ENCODE peak calls at places on chromosome 6, in ten cellular contexts. One of them, this sample, is unnamed.

GRCh38 chr6:107670792-107671199 is 153.3 kb downstream of the SCML4 start:
- DNase-seq in GM13976: peak; percentile 51
- DNase-seq in OCI-LY7: peak; percentile 72
- DNase-seq in fibroblast of pulmonary artery: peak; percentile 75
- DNase-seq in pancreas: peak; percentile 25
- DNase-seq in choroid plexus epithelial cell: peak; percentile 60
- DNase-seq in K562: no peak
- DNase-seq in spleen: peak; percentile 82
- DNase-seq in nephron progenitor cell: peak; percentile 57
- DNase-seq in dorsolateral prefrontal cortex: peak; percentile 54
- DNase-seq in this sample: no peak

GRCh38 chr6:52390361-52390727 is 28.4 kb downstream of the PAQR8 start:
- DNase-seq in nephron progenitor cell: no peak
- DNase-seq in pancreas: no peak
- DNase-seq in K562: peak; percentile 51
- DNase-seq in fibroblast of pulmonary artery: peak; percentile 62
- DNase-seq in OCI-LY7: peak; percentile 55
- DNase-seq in spleen: no peak
- DNase-seq in GM13976: peak; percentile 53
- DNase-seq in dorsolateral prefrontal cortex: no peak
- DNase-seq in choroid plexus epithelial cell: peak; percentile 74
- DNase-seq in this sample: no peak

GRCh38 chr6:83917001-83917400 is 57.5 kb downstream of the CYB5R4 start:
- DNase-seq in nephron progenitor cell: no peak
- DNase-seq in K562: no peak
- DNase-seq in fibroblast of pulmonary artery: no peak
- DNase-seq in spleen: no peak
- DNase-seq in pancreas: no peak
- DNase-seq in choroid plexus epithelial cell: no peak
- DNase-seq in GM13976: no peak
- DNase-seq in dorsolateral prefrontal cortex: no peak
- DNase-seq in OCI-LY7: no peak
- DNase-seq in this sample: no peak

GRCh38 chr6:160634706-160635105 is 29.4 kb downstream of the LPA start:
- DNase-seq in spleen: no peak
- DNase-seq in choroid plexus epithelial cell: peak; percentile 4
- DNase-seq in GM13976: peak; percentile 9
- DNase-seq in nephron progenitor cell: no peak
- DNase-seq in pancreas: no peak
- DNase-seq in fibroblast of pulmonary artery: no peak
- DNase-seq in OCI-LY7: no peak
- DNase-seq in dorsolateral prefrontal cortex: no peak
- DNase-seq in K562: peak; percentile 2
- DNase-seq in this sample: no peak

GRCh38 chr6:26300828-26301227 is 64.2 kb upstream of the BTN3A2 start:
- DNase-seq in dorsolateral prefrontal cortex: no peak
- DNase-seq in fibroblast of pulmonary artery: no peak
- DNase-seq in pancreas: no peak
- DNase-seq in OCI-LY7: no peak
- DNase-seq in K562: no peak
- DNase-seq in nephron progenitor cell: no peak
- DNase-seq in choroid plexus epithelial cell: no peak
- DNase-seq in GM13976: no peak
- DNase-seq in spleen: no peak
- DNase-seq in this sample: no peak

GRCh38 chr6:44222987-44223470 is 366 bp upstream of the SLC29A1 start:
- DNase-seq in pancreas: no peak
- DNase-seq in dorsolateral prefrontal cortex: no peak
- DNase-seq in fibroblast of pulmonary artery: no peak
- DNase-seq in spleen: no peak
- DNase-seq in OCI-LY7: no peak
- DNase-seq in choroid plexus epithelial cell: no peak
- DNase-seq in K562: no peak
- DNase-seq in nephron progenitor cell: no peak
- DNase-seq in GM13976: no peak
- DNase-seq in this sample: no peak

GRCh38 chr6:29516108-29516507 is 28.4 kb upstream of the MAS1L start:
- DNase-seq in pancreas: no peak
- DNase-seq in GM13976: no peak
- DNase-seq in dorsolateral prefrontal cortex: no peak
- DNase-seq in spleen: no peak
- DNase-seq in choroid plexus epithelial cell: peak; percentile 44
- DNase-seq in fibroblast of pulmonary artery: peak; percentile 7
- DNase-seq in OCI-LY7: no peak
- DNase-seq in K562: no peak
- DNase-seq in nephron progenitor cell: no peak
- DNase-seq in this sample: no peak

GRCh38 chr6:43120938-43121913 is 45.1 kb downstream of the PTK7 start:
- DNase-seq in dorsolateral prefrontal cortex: no peak
- DNase-seq in K562: no peak
- DNase-seq in choroid plexus epithelial cell: peak; percentile 97
- DNase-seq in pancreas: no peak
- DNase-seq in spleen: peak; percentile 17
- DNase-seq in nephron progenitor cell: no peak
- DNase-seq in fibroblast of pulmonary artery: peak; percentile 98
- DNase-seq in OCI-LY7: no peak
- DNase-seq in GM13976: no peak
- DNase-seq in this sample: peak; percentile 96

GRCh38 chr6:8819446-8819845 is 384.1 kb upstream of the SLC35B3 start:
- DNase-seq in pancreas: no peak
- DNase-seq in choroid plexus epithelial cell: no peak
- DNase-seq in fibroblast of pulmonary artery: no peak
- DNase-seq in spleen: no peak
- DNase-seq in dorsolateral prefrontal cortex: no peak
- DNase-seq in nephron progenitor cell: no peak
- DNase-seq in K562: no peak
- DNase-seq in OCI-LY7: no peak
- DNase-seq in GM13976: no peak
- DNase-seq in this sample: no peak

GRCh38 chr6:163585932-163586437 is 171.5 kb downstream of the QKI start:
- DNase-seq in pancreas: peak; percentile 11
- DNase-seq in OCI-LY7: no peak
- DNase-seq in nephron progenitor cell: no peak
- DNase-seq in K562: peak; percentile 57
- DNase-seq in GM13976: no peak
- DNase-seq in choroid plexus epithelial cell: peak; percentile 95
- DNase-seq in dorsolateral prefrontal cortex: no peak
- DNase-seq in spleen: no peak
- DNase-seq in fibroblast of pulmonary artery: peak; percentile 96
- DNase-seq in this sample: peak; percentile 39

GRCh38 chr6:170008386-170008785 is 257.0 kb downstream of the ERMARD start:
- DNase-seq in pancreas: no peak
- DNase-seq in dorsolateral prefrontal cortex: no peak
- DNase-seq in GM13976: no peak
- DNase-seq in nephron progenitor cell: no peak
- DNase-seq in spleen: no peak
- DNase-seq in OCI-LY7: no peak
- DNase-seq in choroid plexus epithelial cell: no peak
- DNase-seq in K562: no peak
- DNase-seq in fibroblast of pulmonary artery: no peak
- DNase-seq in this sample: no peak

GRCh38 chr6:89952696-89953095 is 58.4 kb downstream of the GJA10 start:
- DNase-seq in spleen: no peak
- DNase-seq in pancreas: no peak
- DNase-seq in K562: no peak
- DNase-seq in nephron progenitor cell: no peak
- DNase-seq in GM13976: no peak
- DNase-seq in fibroblast of pulmonary artery: peak; percentile 26
- DNase-seq in dorsolateral prefrontal cortex: no peak
- DNase-seq in OCI-LY7: no peak
- DNase-seq in choroid plexus epithelial cell: peak; percentile 76
- DNase-seq in this sample: no peak

GRCh38 chr6:121437861-121438651 is 2.6 kb downstream of the GJA1 start:
- DNase-seq in dorsolateral prefrontal cortex: no peak
- DNase-seq in spleen: no peak
- DNase-seq in choroid plexus epithelial cell: peak; percentile 63
- DNase-seq in GM13976: no peak
- DNase-seq in OCI-LY7: no peak
- DNase-seq in K562: no peak
- DNase-seq in pancreas: peak; percentile 9
- DNase-seq in fibroblast of pulmonary artery: peak; percentile 65
- DNase-seq in nephron progenitor cell: peak; percentile 20
- DNase-seq in this sample: no peak

GRCh38 chr6:37985355-37985754 is 165.8 kb downstream of the ZFAND3 start:
- DNase-seq in GM13976: no peak
- DNase-seq in fibroblast of pulmonary artery: no peak
- DNase-seq in spleen: no peak
- DNase-seq in K562: no peak
- DNase-seq in OCI-LY7: no peak
- DNase-seq in nephron progenitor cell: no peak
- DNase-seq in choroid plexus epithelial cell: no peak
- DNase-seq in pancreas: no peak
- DNase-seq in dorsolateral prefrontal cortex: no peak
- DNase-seq in this sample: no peak

GRCh38 chr6:163405412-163406309 is 8.9 kb upstream of the QKI start:
- DNase-seq in fibroblast of pulmonary artery: no peak
- DNase-seq in nephron progenitor cell: no peak
- DNase-seq in dorsolateral prefrontal cortex: peak; percentile 71
- DNase-seq in GM13976: peak; percentile 46
- DNase-seq in OCI-LY7: no peak
- DNase-seq in spleen: peak; percentile 92
- DNase-seq in K562: no peak
- DNase-seq in pancreas: peak; percentile 41
- DNase-seq in choroid plexus epithelial cell: peak; percentile 40
- DNase-seq in this sample: no peak

GRCh38 chr6:32718879-32719278 is 22.3 kb upstream of the HLA-DQA2 start:
- DNase-seq in K562: no peak
- DNase-seq in pancreas: no peak
- DNase-seq in fibroblast of pulmonary artery: no peak
- DNase-seq in OCI-LY7: no peak
- DNase-seq in dorsolateral prefrontal cortex: no peak
- DNase-seq in nephron progenitor cell: no peak
- DNase-seq in spleen: no peak
- DNase-seq in choroid plexus epithelial cell: no peak
- DNase-seq in GM13976: no peak
- DNase-seq in this sample: no peak

GRCh38 chr6:32716396-32716795 is 24.8 kb upstream of the HLA-DQA2 start:
- DNase-seq in K562: no peak
- DNase-seq in nephron progenitor cell: no peak
- DNase-seq in choroid plexus epithelial cell: no peak
- DNase-seq in spleen: no peak
- DNase-seq in pancreas: no peak
- DNase-seq in OCI-LY7: peak; percentile 18
- DNase-seq in dorsolateral prefrontal cortex: no peak
- DNase-seq in fibroblast of pulmonary artery: no peak
- DNase-seq in GM13976: no peak
- DNase-seq in this sample: no peak
- TF ChIP-seq CTCF in K562: no peak
- TF ChIP-seq CTCF in nephron progenitor cell: no peak
- TF ChIP-seq CTCF in choroid plexus epithelial cell: no peak
- TF ChIP-seq CTCF in spleen: no peak
- TF ChIP-seq CTCF in pancreas: no peak
- TF ChIP-seq CTCF in OCI-LY7: peak; percentile 53
- TF ChIP-seq CTCF in dorsolateral prefrontal cortex: no peak
- TF ChIP-seq CTCF in fibroblast of pulmonary artery: no peak
- TF ChIP-seq CTCF in GM13976: no peak
- TF ChIP-seq CTCF in this sample: no peak

DNA sequence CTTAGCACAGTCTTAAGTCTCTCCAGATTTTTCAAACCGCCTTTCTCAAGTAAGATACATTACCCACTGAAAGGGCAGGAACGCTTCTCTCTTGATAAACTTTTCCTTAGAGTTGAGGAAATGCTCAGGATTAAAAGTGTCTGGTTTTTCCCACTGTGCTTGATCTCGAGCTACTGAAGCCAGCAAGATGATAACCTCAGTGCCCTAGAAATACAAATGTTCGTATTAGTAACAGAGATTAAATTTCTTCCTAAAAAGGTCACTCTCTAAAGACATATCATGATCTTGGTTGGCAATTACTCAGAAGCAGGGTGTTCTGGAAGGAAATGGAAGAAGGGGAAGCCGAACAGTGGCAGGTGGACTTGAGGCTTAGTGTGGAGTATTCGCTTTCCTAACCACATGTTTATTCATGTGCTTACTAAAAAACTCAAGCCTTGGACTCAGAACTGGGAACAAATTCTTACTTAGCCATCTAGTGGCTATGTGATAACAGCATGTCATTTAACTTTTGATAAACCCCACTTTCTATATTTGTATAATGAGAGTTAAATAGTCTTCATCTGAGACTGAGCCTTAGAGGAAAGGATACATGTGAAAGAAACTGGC is 20.1 kb downstream of the C6orf141 start:
- DNase-seq in K562: no peak
- DNase-seq in spleen: no peak
- DNase-seq in GM13976: no peak
- DNase-seq in nephron progenitor cell: no peak
- DNase-seq in fibroblast of pulmonary artery: peak; percentile 42
- DNase-seq in choroid plexus epithelial cell: peak; percentile 66
- DNase-seq in pancreas: no peak
- DNase-seq in dorsolateral prefrontal cortex: no peak
- DNase-seq in OCI-LY7: no peak
- DNase-seq in this sample: no peak
- TF ChIP-seq CTCF in K562: peak; percentile 18
- TF ChIP-seq CTCF in spleen: no peak
- TF ChIP-seq CTCF in GM13976: no peak
- TF ChIP-seq CTCF in nephron progenitor cell: no peak
- TF ChIP-seq CTCF in fibroblast of pulmonary artery: peak; percentile 36
- TF ChIP-seq CTCF in choroid plexus epithelial cell: peak; percentile 44
- TF ChIP-seq CTCF in pancreas: no peak
- TF ChIP-seq CTCF in dorsolateral prefrontal cortex: no peak
- TF ChIP-seq CTCF in OCI-LY7: no peak
- TF ChIP-seq CTCF in this sample: no peak

GRCh38 chr6:50381106-50381415 is 331.3 kb upstream of the DEFB112 start:
- DNase-seq in nephron progenitor cell: peak; percentile 4
- DNase-seq in GM13976: no peak
- DNase-seq in pancreas: no peak
- DNase-seq in fibroblast of pulmonary artery: no peak
- DNase-seq in spleen: no peak
- DNase-seq in OCI-LY7: no peak
- DNase-seq in choroid plexus epithelial cell: no peak
- DNase-seq in dorsolateral prefrontal cortex: no peak
- DNase-seq in K562: no peak
- DNase-seq in this sample: no peak
- TF ChIP-seq CTCF in nephron progenitor cell: peak; percentile 40
- TF ChIP-seq CTCF in GM13976: no peak
- TF ChIP-seq CTCF in pancreas: no peak
- TF ChIP-seq CTCF in fibroblast of pulmonary artery: no peak
- TF ChIP-seq CTCF in spleen: no peak
- TF ChIP-seq CTCF in OCI-LY7: peak; percentile 61
- TF ChIP-seq CTCF in choroid plexus epithelial cell: no peak
- TF ChIP-seq CTCF in dorsolateral prefrontal cortex: peak; percentile 28
- TF ChIP-seq CTCF in K562: no peak
- TF ChIP-seq CTCF in this sample: no peak

DNA sequence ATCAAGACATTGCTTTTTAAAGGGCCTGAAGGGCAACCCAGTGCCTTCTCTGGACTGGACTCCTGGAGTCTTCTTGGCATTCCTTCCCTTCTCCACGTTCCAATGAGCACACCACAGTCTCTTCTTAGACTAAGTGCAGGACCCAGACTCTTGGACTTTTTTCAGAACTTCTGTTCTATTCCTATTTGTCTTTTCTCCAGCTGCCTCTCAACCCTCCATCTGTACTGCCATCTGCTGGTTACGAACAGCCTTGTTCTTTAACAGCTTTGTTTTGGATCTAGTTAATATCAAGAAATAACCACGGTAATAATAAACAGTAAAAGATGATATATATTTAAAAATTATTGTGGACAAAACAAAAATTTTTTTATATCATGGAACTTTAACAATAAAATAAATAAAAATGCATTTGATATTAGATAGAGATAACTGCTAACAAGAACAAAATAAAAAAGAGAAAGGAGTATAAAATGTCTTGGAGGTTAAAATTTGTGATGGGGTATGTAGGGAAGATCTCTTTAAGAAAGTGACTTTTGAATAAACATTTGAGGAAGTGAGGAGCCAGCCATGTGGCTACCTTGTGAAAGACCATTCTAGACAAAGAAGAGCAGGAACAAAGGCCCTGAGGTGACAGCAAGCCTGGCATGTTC is 105.1 kb upstream of the HCRTR2 start:
- DNase-seq in fibroblast of pulmonary artery: peak; percentile 72
- DNase-seq in OCI-LY7: peak; percentile 14
- DNase-seq in choroid plexus epithelial cell: peak; percentile 79
- DNase-seq in pancreas: peak; percentile 8
- DNase-seq in nephron progenitor cell: peak; percentile 24
- DNase-seq in dorsolateral prefrontal cortex: no peak
- DNase-seq in spleen: no peak
- DNase-seq in GM13976: no peak
- DNase-seq in K562: no peak
- DNase-seq in this sample: peak; percentile 14
- TF ChIP-seq CTCF in fibroblast of pulmonary artery: peak; percentile 83
- TF ChIP-seq CTCF in OCI-LY7: peak; percentile 77
- TF ChIP-seq CTCF in choroid plexus epithelial cell: peak; percentile 79
- TF ChIP-seq CTCF in pancreas: peak; percentile 35
- TF ChIP-seq CTCF in nephron progenitor cell: peak; percentile 60
- TF ChIP-seq CTCF in dorsolateral prefrontal cortex: peak; percentile 51
- TF ChIP-seq CTCF in spleen: no peak
- TF ChIP-seq CTCF in GM13976: peak; percentile 53
- TF ChIP-seq CTCF in K562: no peak
- TF ChIP-seq CTCF in this sample: peak; percentile 68